ENCODE peak calls at places on chromosome 22, in five cellular contexts. D is stimulated activated CD4-positive, alpha-beta T cell treated with anti-CD3 and anti-CD28 coated beads, Interleukin-1b, Interleukin-23, amount 100 ng/mL, for 1 hour; Y is amniotic stem cell; M is C1 segment of cervical spinal cord; H is NCI-H187 treated with DMSO at 0.1 percent for 48 hours. P is an unnamed sample.

GRCh38 chr22:16922076-16922475 is 85.9 kb downstream of the GAB4 start:
- DNase-seq in H (no peak), M (no peak), D (no peak), Y (no peak), P (no peak)

GRCh38 chr22:28505416-28506156 is 174.1 kb downstream of the TTC28 start:
- DNase-seq in M (no peak), H (no peak), D (no peak), Y (no peak), P (no peak)

GRCh38 chr22:22684605-22685561 is 40.5 kb downstream of the GGTLC2 start:
- DNase-seq in D (no peak), H (no peak), M (no peak), Y (peak; percentile 62), P (no peak)

GRCh38 chr22:36901411-36902142 is 11.9 kb upstream of the CSF2RB start:
- DNase-seq in H (no peak), M (no peak), Y (no peak), D (no peak), P (no peak)

GRCh38 chr22:27086728-27087450 is 429.5 kb downstream of the MIAT start:
- DNase-seq in M (no peak), H (no peak), Y (no peak), D (no peak), P (no peak)

GRCh38 chr22:31275576-31275975 is 16.7 kb downstream of the PIK3IP1 start:
- DNase-seq in Y (no peak), M (no peak), D (no peak), H (no peak), P (no peak)

GRCh38 chr22:22009661-22010060 is 27.1 kb upstream of the TOP3B start:
- DNase-seq in M (no peak), D (no peak), H (no peak), Y (no peak), P (no peak)

GRCh38 chr22:25202290-25202921 is 2.7 kb downstream of the CRYBB3 start:
- DNase-seq in H (no peak), M (no peak), Y (peak; percentile 7), D (peak; percentile 30), P (peak; percentile 36)

GRCh38 chr22:42949159-42949558 is 65.8 kb downstream of the PACSIN2 start:
- DNase-seq in D (no peak), M (no peak), H (no peak), Y (no peak), P (no peak)

GRCh38 chr22:47061226-47061625 is 298.8 kb downstream of the TBC1D22A start:
- DNase-seq in D (no peak), M (no peak), H (no peak), Y (no peak), P (no peak)

GRCh38 chr22:37498289-37498909 is 12.2 kb upstream of the MFNG start:
- DNase-seq in M (no peak), Y (no peak), D (peak; percentile 52), H (no peak), P (no peak)

GRCh38 chr22:28029962-28030361 is 110.9 kb upstream of the PITPNB start:
- DNase-seq in H (no peak), Y (no peak), M (no peak), D (no peak), P (no peak)

GRCh38 chr22:39654959-39655579 is 84.5 kb downstream of the CACNA1I start:
- DNase-seq in M (no peak), Y (no peak), H (no peak), D (no peak), P (no peak)

GRCh38 chr22:28002181-28002700 is 83.2 kb upstream of the PITPNB start:
- DNase-seq in Y (no peak), M (no peak), D (no peak), H (no peak), P (no peak)

GRCh38 chr22:42397332-42398246 is 34.6 kb downstream of the NFAM1 start:
- DNase-seq in H (no peak), Y (no peak), M (no peak), D (no peak), P (peak; percentile 40)

GRCh38 chr22:22556995-22557925 is 1.8 kb downstream of the PRAME start:
- DNase-seq in H (no peak), Y (no peak), D (no peak), M (no peak), P (no peak)

GRCh38 chr22:47270463-47271135 is 508.1 kb downstream of the TBC1D22A start:
- DNase-seq in Y (no peak), D (no peak), H (no peak), M (no peak), P (no peak)

GRCh38 chr22:47654922-47655451 is 892.5 kb downstream of the TBC1D22A start:
- DNase-seq in H (no peak), M (no peak), D (no peak), Y (no peak), P (no peak)

GRCh38 chr22:23678133-23678532 is 12.7 kb upstream of the RGL4 start:
- DNase-seq in D (no peak), Y (no peak), M (no peak), H (no peak), P (no peak)

GRCh38 chr22:44385781-44386180 is 73.0 kb upstream of the SHISAL1 start:
- DNase-seq in D (no peak), H (no peak), Y (no peak), M (no peak), P (no peak)

GRCh38 chr22:20299736-20300136 is 20.1 kb downstream of the DGCR6L start:
- DNase-seq in M (no peak), H (no peak), Y (no peak), D (no peak), P (no peak)

GRCh38 chr22:41003041-41003440 is 51.9 kb downstream of the RBX1 start:
- DNase-seq in Y (no peak), D (no peak), M (no peak), H (no peak), P (no peak)

GRCh38 chr22:43008921-43009320 is 6.0 kb downstream of the PACSIN2 start:
- DNase-seq in D (no peak), H (no peak), M (no peak), Y (no peak), P (peak; percentile 61)

GRCh38 chr22:28429711-28430110 is 249.9 kb downstream of the TTC28 start:
- DNase-seq in M (no peak), H (no peak), Y (no peak), D (no peak), P (no peak)

GRCh38 chr22:50677493-50678217 is 5.0 kb downstream of the SHANK3 start:
- DNase-seq in M (no peak), Y (no peak), H (no peak), D (no peak), P (no peak)